ENCODE peak calls at places on chromosomes 1 and 21, in six cellular contexts. One of them, this sample, is unnamed.

GRCh38 chr1:48027533-48027835 is 30.3 kb upstream of the TRABD2B start:
- DNase-seq in iPS-NIHi11: no peak
- DNase-seq in activated naive CD4-positive, alpha-beta T cell treated with Interleukin-2 at 50 U/mL for 16 hours: no peak
- DNase-seq in choroid plexus epithelial cell: no peak
- DNase-seq in mesenchymal stem cell: no peak
- DNase-seq in activated CD4-positive, alpha-beta T cell treated with anti-CD3 and anti-CD28 coated beads for 24 hours: no peak
- DNase-seq in this sample: no peak

GRCh38 chr1:106571109-106571508 is 485.4 kb upstream of the PRMT6 start:
- DNase-seq in iPS-NIHi11: peak
- DNase-seq in activated naive CD4-positive, alpha-beta T cell treated with Interleukin-2 at 50 U/mL for 16 hours: no peak
- DNase-seq in choroid plexus epithelial cell: peak
- DNase-seq in mesenchymal stem cell: no peak
- DNase-seq in activated CD4-positive, alpha-beta T cell treated with anti-CD3 and anti-CD28 coated beads for 24 hours: no peak
- DNase-seq in this sample: no peak

GRCh38 chr1:3917761-3918160 is 17.7 kb upstream of the C1orf174 start:
- DNase-seq in iPS-NIHi11: no peak
- DNase-seq in activated naive CD4-positive, alpha-beta T cell treated with Interleukin-2 at 50 U/mL for 16 hours: no peak
- DNase-seq in choroid plexus epithelial cell: no peak
- DNase-seq in mesenchymal stem cell: no peak
- DNase-seq in activated CD4-positive, alpha-beta T cell treated with anti-CD3 and anti-CD28 coated beads for 24 hours: no peak
- DNase-seq in this sample: no peak

GRCh38 chr1:196403803-196404690 is 204.2 kb downstream of the KCNT2 start:
- DNase-seq in iPS-NIHi11: no peak
- DNase-seq in activated naive CD4-positive, alpha-beta T cell treated with Interleukin-2 at 50 U/mL for 16 hours: no peak
- DNase-seq in choroid plexus epithelial cell: peak
- DNase-seq in mesenchymal stem cell: no peak
- DNase-seq in activated CD4-positive, alpha-beta T cell treated with anti-CD3 and anti-CD28 coated beads for 24 hours: no peak
- DNase-seq in this sample: no peak

GRCh38 chr1:204446413-204447111 is 34.9 kb upstream of the PPP1R15B start:
- DNase-seq in iPS-NIHi11: peak
- DNase-seq in activated naive CD4-positive, alpha-beta T cell treated with Interleukin-2 at 50 U/mL for 16 hours: peak
- DNase-seq in choroid plexus epithelial cell: peak
- DNase-seq in mesenchymal stem cell: peak
- DNase-seq in activated CD4-positive, alpha-beta T cell treated with anti-CD3 and anti-CD28 coated beads for 24 hours: peak
- DNase-seq in this sample: peak

GRCh38 chr21:25742900-25743299 is 8.1 kb downstream of the GABPA start:
- DNase-seq in iPS-NIHi11: no peak
- DNase-seq in activated naive CD4-positive, alpha-beta T cell treated with Interleukin-2 at 50 U/mL for 16 hours: no peak
- DNase-seq in choroid plexus epithelial cell: no peak
- DNase-seq in mesenchymal stem cell: no peak
- DNase-seq in activated CD4-positive, alpha-beta T cell treated with anti-CD3 and anti-CD28 coated beads for 24 hours: no peak
- DNase-seq in this sample: no peak

GRCh38 chr1:81702903-81703302 is 97.8 kb upstream of the ADGRL2 start:
- DNase-seq in iPS-NIHi11: no peak
- DNase-seq in activated naive CD4-positive, alpha-beta T cell treated with Interleukin-2 at 50 U/mL for 16 hours: no peak
- DNase-seq in choroid plexus epithelial cell: peak
- DNase-seq in mesenchymal stem cell: peak
- DNase-seq in activated CD4-positive, alpha-beta T cell treated with anti-CD3 and anti-CD28 coated beads for 24 hours: no peak
- DNase-seq in this sample: no peak

GRCh38 chr1:182877331-182877730 is 38.2 kb downstream of the DHX9 start:
- DNase-seq in iPS-NIHi11: no peak
- DNase-seq in activated naive CD4-positive, alpha-beta T cell treated with Interleukin-2 at 50 U/mL for 16 hours: no peak
- DNase-seq in choroid plexus epithelial cell: no peak
- DNase-seq in mesenchymal stem cell: no peak
- DNase-seq in activated CD4-positive, alpha-beta T cell treated with anti-CD3 and anti-CD28 coated beads for 24 hours: no peak
- DNase-seq in this sample: no peak

GRCh38 chr1:3373175-3373574 is 81.3 kb upstream of the ARHGEF16 start:
- DNase-seq in iPS-NIHi11: no peak
- DNase-seq in activated naive CD4-positive, alpha-beta T cell treated with Interleukin-2 at 50 U/mL for 16 hours: no peak
- DNase-seq in choroid plexus epithelial cell: no peak
- DNase-seq in mesenchymal stem cell: no peak
- DNase-seq in activated CD4-positive, alpha-beta T cell treated with anti-CD3 and anti-CD28 coated beads for 24 hours: no peak
- DNase-seq in this sample: no peak

GRCh38 chr1:53946252-53947171 is at the start of gene LRRC42:
- DNase-seq in iPS-NIHi11: peak
- DNase-seq in activated naive CD4-positive, alpha-beta T cell treated with Interleukin-2 at 50 U/mL for 16 hours: no peak
- DNase-seq in choroid plexus epithelial cell: no peak
- DNase-seq in mesenchymal stem cell: no peak
- DNase-seq in activated CD4-positive, alpha-beta T cell treated with anti-CD3 and anti-CD28 coated beads for 24 hours: no peak
- DNase-seq in this sample: no peak

GRCh38 chr1:240092301-240093119 is 827 bp downstream of the FMN2 start:
- DNase-seq in iPS-NIHi11: peak
- DNase-seq in activated naive CD4-positive, alpha-beta T cell treated with Interleukin-2 at 50 U/mL for 16 hours: no peak
- DNase-seq in choroid plexus epithelial cell: peak
- DNase-seq in mesenchymal stem cell: peak
- DNase-seq in activated CD4-positive, alpha-beta T cell treated with anti-CD3 and anti-CD28 coated beads for 24 hours: no peak
- DNase-seq in this sample: no peak

GRCh38 chr1:942411-942821 is 16.6 kb downstream of the NOC2L start:
- DNase-seq in iPS-NIHi11: peak
- DNase-seq in activated naive CD4-positive, alpha-beta T cell treated with Interleukin-2 at 50 U/mL for 16 hours: no peak
- DNase-seq in choroid plexus epithelial cell: peak
- DNase-seq in mesenchymal stem cell: peak
- DNase-seq in activated CD4-positive, alpha-beta T cell treated with anti-CD3 and anti-CD28 coated beads for 24 hours: no peak
- DNase-seq in this sample: no peak

GRCh38 chr1:191052888-191053287 is 575.2 kb upstream of the BRINP3 start:
- DNase-seq in iPS-NIHi11: no peak
- DNase-seq in activated naive CD4-positive, alpha-beta T cell treated with Interleukin-2 at 50 U/mL for 16 hours: no peak
- DNase-seq in choroid plexus epithelial cell: no peak
- DNase-seq in mesenchymal stem cell: no peak
- DNase-seq in activated CD4-positive, alpha-beta T cell treated with anti-CD3 and anti-CD28 coated beads for 24 hours: no peak
- DNase-seq in this sample: no peak

GRCh38 chr21:14259669-14260458 is 43.9 kb downstream of the RBM11 start:
- DNase-seq in iPS-NIHi11: peak
- DNase-seq in activated naive CD4-positive, alpha-beta T cell treated with Interleukin-2 at 50 U/mL for 16 hours: no peak
- DNase-seq in choroid plexus epithelial cell: peak
- DNase-seq in mesenchymal stem cell: peak
- DNase-seq in activated CD4-positive, alpha-beta T cell treated with anti-CD3 and anti-CD28 coated beads for 24 hours: no peak
- DNase-seq in this sample: peak

GRCh38 chr1:71232786-71233185 is 152.0 kb upstream of the ZRANB2 start:
- DNase-seq in iPS-NIHi11: no peak
- DNase-seq in activated naive CD4-positive, alpha-beta T cell treated with Interleukin-2 at 50 U/mL for 16 hours: no peak
- DNase-seq in choroid plexus epithelial cell: no peak
- DNase-seq in mesenchymal stem cell: no peak
- DNase-seq in activated CD4-positive, alpha-beta T cell treated with anti-CD3 and anti-CD28 coated beads for 24 hours: no peak
- DNase-seq in this sample: no peak

GRCh38 chr1:48940946-48941732 is 164.4 kb upstream of the BEND5 start:
- DNase-seq in iPS-NIHi11: peak
- DNase-seq in activated naive CD4-positive, alpha-beta T cell treated with Interleukin-2 at 50 U/mL for 16 hours: no peak
- DNase-seq in choroid plexus epithelial cell: no peak
- DNase-seq in mesenchymal stem cell: no peak
- DNase-seq in activated CD4-positive, alpha-beta T cell treated with anti-CD3 and anti-CD28 coated beads for 24 hours: no peak
- DNase-seq in this sample: no peak

GRCh38 chr1:156336242-156336641 is 1.9 kb downstream of the CCT3 start:
- DNase-seq in iPS-NIHi11: no peak
- DNase-seq in activated naive CD4-positive, alpha-beta T cell treated with Interleukin-2 at 50 U/mL for 16 hours: no peak
- DNase-seq in choroid plexus epithelial cell: peak
- DNase-seq in mesenchymal stem cell: no peak
- DNase-seq in activated CD4-positive, alpha-beta T cell treated with anti-CD3 and anti-CD28 coated beads for 24 hours: no peak
- DNase-seq in this sample: no peak

GRCh38 chr1:207052736-207053545 is at the start of gene PFKFB2:
- DNase-seq in iPS-NIHi11: peak
- DNase-seq in activated naive CD4-positive, alpha-beta T cell treated with Interleukin-2 at 50 U/mL for 16 hours: peak
- DNase-seq in choroid plexus epithelial cell: peak
- DNase-seq in mesenchymal stem cell: peak
- DNase-seq in activated CD4-positive, alpha-beta T cell treated with anti-CD3 and anti-CD28 coated beads for 24 hours: peak
- DNase-seq in this sample: peak

GRCh38 chr21:19065164-19065563 is 661.6 kb upstream of the TMPRSS15 start:
- DNase-seq in iPS-NIHi11: no peak
- DNase-seq in activated naive CD4-positive, alpha-beta T cell treated with Interleukin-2 at 50 U/mL for 16 hours: no peak
- DNase-seq in choroid plexus epithelial cell: no peak
- DNase-seq in mesenchymal stem cell: no peak
- DNase-seq in activated CD4-positive, alpha-beta T cell treated with anti-CD3 and anti-CD28 coated beads for 24 hours: no peak
- DNase-seq in this sample: no peak

GRCh38 chr1:209208648-209209047 is 374.9 kb upstream of the CAMK1G start:
- DNase-seq in iPS-NIHi11: no peak
- DNase-seq in activated naive CD4-positive, alpha-beta T cell treated with Interleukin-2 at 50 U/mL for 16 hours: no peak
- DNase-seq in choroid plexus epithelial cell: no peak
- DNase-seq in mesenchymal stem cell: no peak
- DNase-seq in activated CD4-positive, alpha-beta T cell treated with anti-CD3 and anti-CD28 coated beads for 24 hours: no peak
- DNase-seq in this sample: no peak

GRCh38 chr1:37776946-37777516 is 12.1 kb upstream of the EPHA10 start:
- DNase-seq in iPS-NIHi11: no peak
- DNase-seq in activated naive CD4-positive, alpha-beta T cell treated with Interleukin-2 at 50 U/mL for 16 hours: peak
- DNase-seq in choroid plexus epithelial cell: no peak
- DNase-seq in mesenchymal stem cell: no peak
- DNase-seq in activated CD4-positive, alpha-beta T cell treated with anti-CD3 and anti-CD28 coated beads for 24 hours: peak
- DNase-seq in this sample: no peak

GRCh38 chr1:10575616-10576015 is 100.9 kb downstream of the PEX14 start:
- DNase-seq in iPS-NIHi11: no peak
- DNase-seq in activated naive CD4-positive, alpha-beta T cell treated with Interleukin-2 at 50 U/mL for 16 hours: no peak
- DNase-seq in choroid plexus epithelial cell: peak
- DNase-seq in mesenchymal stem cell: peak
- DNase-seq in activated CD4-positive, alpha-beta T cell treated with anti-CD3 and anti-CD28 coated beads for 24 hours: no peak
- DNase-seq in this sample: no peak

GRCh38 chr1:71296551-71296950 is 215.7 kb upstream of the ZRANB2 start:
- DNase-seq in iPS-NIHi11: peak
- DNase-seq in activated naive CD4-positive, alpha-beta T cell treated with Interleukin-2 at 50 U/mL for 16 hours: no peak
- DNase-seq in choroid plexus epithelial cell: no peak
- DNase-seq in mesenchymal stem cell: no peak
- DNase-seq in activated CD4-positive, alpha-beta T cell treated with anti-CD3 and anti-CD28 coated beads for 24 hours: no peak
- DNase-seq in this sample: no peak

GRCh38 chr1:81296584-81296983 is 504.1 kb upstream of the ADGRL2 start:
- DNase-seq in iPS-NIHi11: no peak
- DNase-seq in activated naive CD4-positive, alpha-beta T cell treated with Interleukin-2 at 50 U/mL for 16 hours: no peak
- DNase-seq in choroid plexus epithelial cell: no peak
- DNase-seq in mesenchymal stem cell: no peak
- DNase-seq in activated CD4-positive, alpha-beta T cell treated with anti-CD3 and anti-CD28 coated beads for 24 hours: no peak
- DNase-seq in this sample: no peak

GRCh38 chr1:78843111-78843908 is 163.2 kb downstream of the ADGRL4 start:
- DNase-seq in iPS-NIHi11: no peak
- DNase-seq in activated naive CD4-positive, alpha-beta T cell treated with Interleukin-2 at 50 U/mL for 16 hours: no peak
- DNase-seq in choroid plexus epithelial cell: peak
- DNase-seq in mesenchymal stem cell: peak
- DNase-seq in activated CD4-positive, alpha-beta T cell treated with anti-CD3 and anti-CD28 coated beads for 24 hours: no peak
- DNase-seq in this sample: no peak

GRCh38 chr1:37793773-37794371 is at the start of gene MANEAL:
- DNase-seq in iPS-NIHi11: peak
- DNase-seq in activated naive CD4-positive, alpha-beta T cell treated with Interleukin-2 at 50 U/mL for 16 hours: peak
- DNase-seq in choroid plexus epithelial cell: peak
- DNase-seq in mesenchymal stem cell: peak
- DNase-seq in activated CD4-positive, alpha-beta T cell treated with anti-CD3 and anti-CD28 coated beads for 24 hours: no peak
- DNase-seq in this sample: no peak

GRCh38 chr1:187157552-187157951 is 328.8 kb downstream of the PLA2G4A start:
- DNase-seq in iPS-NIHi11: no peak
- DNase-seq in activated naive CD4-positive, alpha-beta T cell treated with Interleukin-2 at 50 U/mL for 16 hours: no peak
- DNase-seq in choroid plexus epithelial cell: peak
- DNase-seq in mesenchymal stem cell: peak
- DNase-seq in activated CD4-positive, alpha-beta T cell treated with anti-CD3 and anti-CD28 coated beads for 24 hours: no peak
- DNase-seq in this sample: peak

GRCh38 chr1:246394121-246394520 is 113.0 kb downstream of the SMYD3 start:
- DNase-seq in iPS-NIHi11: no peak
- DNase-seq in activated naive CD4-positive, alpha-beta T cell treated with Interleukin-2 at 50 U/mL for 16 hours: no peak
- DNase-seq in choroid plexus epithelial cell: peak
- DNase-seq in mesenchymal stem cell: peak
- DNase-seq in activated CD4-positive, alpha-beta T cell treated with anti-CD3 and anti-CD28 coated beads for 24 hours: no peak
- DNase-seq in this sample: no peak

GRCh38 chr1:101376121-101377095 is 139.6 kb downstream of the S1PR1 start:
- DNase-seq in iPS-NIHi11: no peak
- DNase-seq in activated naive CD4-positive, alpha-beta T cell treated with Interleukin-2 at 50 U/mL for 16 hours: no peak
- DNase-seq in choroid plexus epithelial cell: no peak
- DNase-seq in mesenchymal stem cell: no peak
- DNase-seq in activated CD4-positive, alpha-beta T cell treated with anti-CD3 and anti-CD28 coated beads for 24 hours: no peak
- DNase-seq in this sample: no peak

GRCh38 chr1:228018961-228019721 is 12.3 kb downstream of the WNT3A start:
- DNase-seq in iPS-NIHi11: peak
- DNase-seq in activated naive CD4-positive, alpha-beta T cell treated with Interleukin-2 at 50 U/mL for 16 hours: no peak
- DNase-seq in choroid plexus epithelial cell: no peak
- DNase-seq in mesenchymal stem cell: no peak
- DNase-seq in activated CD4-positive, alpha-beta T cell treated with anti-CD3 and anti-CD28 coated beads for 24 hours: no peak
- DNase-seq in this sample: no peak

GRCh38 chr21:15064576-15065380 is at the start of gene NRIP1:
- DNase-seq in iPS-NIHi11: peak
- DNase-seq in activated naive CD4-positive, alpha-beta T cell treated with Interleukin-2 at 50 U/mL for 16 hours: peak
- DNase-seq in choroid plexus epithelial cell: peak
- DNase-seq in mesenchymal stem cell: peak
- DNase-seq in activated CD4-positive, alpha-beta T cell treated with anti-CD3 and anti-CD28 coated beads for 24 hours: peak
- DNase-seq in this sample: peak

This sample was measured in NT2/D1.